ENCODE peak calls at places on chromosomes 6 and 20, in nine cellular contexts. Q is fibroblast of lung, R is endothelial cell, T is thoracic aorta, J is GM10248, D is MM.1S, S is nephron progenitor cell, H is H9, O is K562. X is an unnamed sample.
A peak's percentile ranks its signal among the peaks of the same experiment; 100 is the strongest.

GRCh38 chr6:130366011-130366963 is at the start of gene TMEM200A:
- DNase-seq in H (peak; percentile 63), J (peak; percentile 36), Q (peak; percentile 65), O (peak; percentile 3), S (peak; percentile 68), R (peak; percentile 65), D (no peak), T (no peak), X (no peak)

GRCh38 chr6:52390361-52390727 is 28.4 kb downstream of the PAQR8 start:
- DNase-seq in R (no peak), D (peak; percentile 76), S (no peak), H (no peak), Q (peak; percentile 80), O (peak; percentile 64), J (peak; percentile 32), T (no peak), X (no peak)

GRCh38 chr6:3414704-3415453 is 42.0 kb downstream of the SLC22A23 start:
- DNase-seq in H (peak; percentile 64), Q (peak; percentile 90), R (no peak), T (no peak), O (peak; percentile 54), D (peak; percentile 52), S (no peak), J (peak; percentile 29), X (no peak)

GRCh38 chr6:16129623-16130243 is 847 bp downstream of the MYLIP start:
- DNase-seq in S (no peak), R (peak; percentile 11), Q (peak; percentile 9), T (no peak), H (peak; percentile 36), O (no peak), D (peak; percentile 27), J (no peak), X (no peak)

GRCh38 chr6:41518118-41518517 is 28.1 kb upstream of the FOXP4 start:
- DNase-seq in T (no peak), D (no peak), Q (no peak), S (no peak), R (no peak), H (peak; percentile 70), O (no peak), J (no peak), X (no peak)

GRCh38 chr20:24605937-24606455 is 136.6 kb downstream of the SYNDIG1 start:
- DNase-seq in D (no peak), T (no peak), S (no peak), Q (no peak), H (no peak), R (no peak), J (no peak), O (no peak), X (no peak)

GRCh38 chr6:33443025-33443424 is 11.4 kb upstream of the ZBTB9 start:
- DNase-seq in H (no peak), T (no peak), S (no peak), Q (no peak), J (no peak), D (no peak), R (no peak), O (no peak), X (no peak)

GRCh38 chr6:20102674-20103073 is 109.6 kb downstream of the MBOAT1 start:
- DNase-seq in O (no peak), J (no peak), R (no peak), Q (no peak), H (no peak), T (no peak), S (no peak), D (no peak), X (no peak)

GRCh38 chr20:51553897-51554504 is 11.5 kb upstream of the NFATC2 start:
- DNase-seq in D (no peak), T (no peak), H (no peak), O (no peak), R (no peak), J (no peak), Q (peak; percentile 69), S (no peak), X (no peak)

GRCh38 chr20:15976047-15976731 is 597.1 kb downstream of the KIF16B start:
- DNase-seq in J (no peak), D (no peak), H (peak; percentile 78), O (no peak), Q (no peak), T (no peak), R (no peak), S (peak; percentile 7), X (no peak)

GRCh38 chr6:3026811-3027626 is 27.3 kb downstream of the NQO2 start:
- DNase-seq in D (peak; percentile 88), Q (peak; percentile 41), H (no peak), O (peak; percentile 80), S (no peak), T (no peak), J (peak; percentile 85), R (no peak), X (no peak)

GRCh38 chr6:165456327-165456726 is 146.9 kb upstream of the C6orf118 start:
- DNase-seq in D (no peak), H (no peak), Q (no peak), T (no peak), R (no peak), O (no peak), S (no peak), J (no peak), X (no peak)

GRCh38 chr20:64103871-64104666 is 3.3 kb downstream of the NPBWR2 start:
- DNase-seq in S (peak; percentile 20), R (peak; percentile 2), T (no peak), H (no peak), Q (no peak), J (no peak), D (no peak), O (no peak), X (no peak)

GRCh38 chr6:2127484-2127911 is 117.9 kb downstream of the GMDS start:
- DNase-seq in R (peak; percentile 6), T (no peak), J (peak; percentile 45), D (no peak), S (no peak), O (peak; percentile 22), Q (no peak), H (no peak), X (no peak)

GRCh38 chr20:36097331-36097730 is 57.2 kb upstream of the EPB41L1 start:
- DNase-seq in J (no peak), R (no peak), D (no peak), T (no peak), H (no peak), S (no peak), Q (peak; percentile 84), O (no peak), X (no peak)

GRCh38 chr6:46393161-46393939 is 97.9 kb downstream of the RCAN2 start:
- DNase-seq in S (no peak), H (no peak), D (no peak), Q (no peak), R (no peak), O (no peak), J (no peak), T (no peak), X (no peak)

GRCh38 chr6:43262000-43262779 is 18.9 kb downstream of the TTBK1 start:
- DNase-seq in T (no peak), S (no peak), D (no peak), O (no peak), J (no peak), H (no peak), Q (no peak), R (no peak), X (no peak)

GRCh38 chr6:125791820-125792165 is 1.0 kb downstream of the NCOA7 start:
- DNase-seq in O (no peak), T (no peak), R (no peak), H (no peak), Q (no peak), J (no peak), S (no peak), D (no peak), X (no peak)

GRCh38 chr6:125792172-125792571 is 1.4 kb downstream of the NCOA7 start:
- DNase-seq in S (no peak), Q (no peak), R (no peak), J (no peak), T (no peak), H (no peak), O (no peak), D (no peak), X (no peak)

GRCh38 chr6:125792680-125793079 is 1.9 kb downstream of the NCOA7 start:
- DNase-seq in S (no peak), T (no peak), R (no peak), H (no peak), J (no peak), O (no peak), D (no peak), Q (peak; percentile 43), X (no peak)

GRCh38 chr6:125790403-125791150 is at the start of gene NCOA7:
- DNase-seq in J (peak; percentile 85), T (no peak), H (peak; percentile 80), Q (peak; percentile 77), R (peak; percentile 57), O (peak; percentile 88), D (peak; percentile 78), S (peak; percentile 76), X (peak; percentile 43)

DNA sequence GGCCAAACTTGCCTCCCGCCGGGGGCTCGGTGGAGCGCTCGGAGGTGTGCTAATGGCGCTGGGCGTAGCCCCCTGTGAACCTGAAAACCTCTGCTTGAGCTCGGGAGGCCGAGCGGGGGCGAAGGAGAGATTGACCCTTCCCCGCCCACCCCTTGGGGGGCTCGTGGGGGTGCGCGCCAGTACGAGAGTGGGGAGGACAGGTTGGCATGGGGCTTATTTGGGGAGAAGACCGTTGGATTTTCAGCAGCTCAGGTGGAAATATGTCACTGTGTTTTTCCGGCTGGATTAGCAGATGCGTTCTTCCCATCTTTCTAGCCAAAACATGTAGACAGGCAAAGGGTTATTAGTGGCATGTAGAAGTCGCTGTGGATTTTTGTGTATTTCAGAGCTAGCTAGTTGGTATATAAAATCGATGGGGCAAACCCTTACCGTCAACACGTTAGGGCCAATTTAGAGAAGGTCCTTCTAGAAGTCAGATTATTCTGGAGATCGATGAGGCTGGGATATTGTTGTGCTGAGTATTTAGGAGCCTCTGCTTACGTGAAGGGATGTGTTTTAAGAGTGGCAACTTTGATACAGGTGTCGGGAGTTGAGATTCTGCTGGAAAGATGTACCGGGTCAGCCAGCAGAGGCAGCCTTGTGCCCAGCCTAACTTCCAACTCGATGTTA is 525 bp downstream of the NCOA7 start:
- DNase-seq in J (peak; percentile 55), H (peak; percentile 43), T (no peak), Q (peak; percentile 58), D (peak; percentile 71), R (no peak), S (no peak), O (peak; percentile 54), X (no peak)
- TF ChIP-seq CTCF in J (peak; percentile 58), H (peak; percentile 56), T (peak; percentile 54), Q (peak; percentile 82), D (peak; percentile 69), R (no peak), S (peak; percentile 43), O (peak; percentile 63), X (peak; percentile 37)

GRCh38 chr20:43925786-43926185 is 11.1 kb downstream of the TOX2 start:
- DNase-seq in S (no peak), D (no peak), Q (peak; percentile 59), R (no peak), J (no peak), O (no peak), H (no peak), T (no peak), X (no peak)
- TF ChIP-seq CTCF in S (no peak), D (no peak), Q (peak; percentile 3), R (no peak), J (no peak), O (no peak), H (no peak), T (no peak), X (no peak)

GRCh38 chr6:44627091-44627878 is 239.8 kb downstream of the CDC5L start:
- DNase-seq in Q (no peak), S (peak; percentile 23), T (no peak), O (no peak), H (peak; percentile 60), R (peak; percentile 25), D (no peak), J (no peak), X (no peak)
- TF ChIP-seq CTCF in Q (no peak), S (no peak), T (no peak), O (no peak), H (peak; percentile 53), R (peak; percentile 15), D (no peak), J (no peak), X (no peak)

GRCh38 chr6:66103954-66104353 is 396.9 kb upstream of the EYS start:
- DNase-seq in J (no peak), H (no peak), Q (no peak), D (no peak), S (no peak), R (no peak), O (no peak), T (no peak), X (no peak)
- TF ChIP-seq CTCF in J (no peak), H (no peak), Q (no peak), D (no peak), S (no peak), R (no peak), O (no peak), T (no peak), X (no peak)

X was measured in D721Med.